ENCODE peak calls at places on chromosome X, in five cellular contexts. R is mesenchymal stem cell, H is GM23248, D is thyroid gland, L is right cardiac atrium. X is an unnamed sample.
A peak's percentile ranks its signal among the peaks of the same experiment; 100 is the strongest.

GRCh38 chrX:23870041-23870440 is 37.7 kb downstream of the APOO start:
- DNase-seq in D (no peak), H (no peak), R (no peak), L (no peak), X (no peak)

GRCh38 chrX:69189972-69190371 is 24.7 kb upstream of the PJA1 start:
- DNase-seq in R (no peak), L (peak; percentile 78), D (no peak), H (no peak), X (no peak)

GRCh38 chrX:106955004-106955772 is 35.0 kb downstream of the CLDN2 start:
- DNase-seq in L (no peak), R (no peak), H (peak; percentile 56), D (no peak), X (peak; percentile 18)

GRCh38 chrX:67718926-67719325 is 175.1 kb downstream of the AR start:
- DNase-seq in H (no peak), L (no peak), D (no peak), R (no peak), X (no peak)

GRCh38 chrX:57607295-57608187 is 15.7 kb downstream of the ZXDB start:
- DNase-seq in H (no peak), R (no peak), L (peak; percentile 18), D (no peak), X (peak; percentile 15)

GRCh38 chrX:7448123-7448522 is 300.2 kb upstream of the PUDP start:
- DNase-seq in R (no peak), L (no peak), D (no peak), H (no peak), X (no peak)

GRCh38 chrX:11665144-11666040 is at the start of gene ARHGAP6:
- DNase-seq in H (peak; percentile 57), L (peak; percentile 84), R (peak; percentile 78), D (peak; percentile 19), X (peak; percentile 43)

GRCh38 chrX:21738145-21738949 is 19.6 kb downstream of the SMPX start:
- DNase-seq in D (no peak), R (no peak), L (no peak), H (no peak), X (no peak)

GRCh38 chrX:13123857-13124345 is 79.5 kb upstream of the FAM9C start:
- DNase-seq in R (peak; percentile 28), L (peak; percentile 54), H (peak; percentile 43), D (no peak), X (peak; percentile 71)

GRCh38 chrX:85993539-85994197 is 53.7 kb downstream of the CHM start:
- DNase-seq in H (peak; percentile 52), D (no peak), R (peak; percentile 24), L (no peak), X (no peak)

GRCh38 chrX:66015906-66016689 is 23.8 kb downstream of the VSIG4 start:
- DNase-seq in H (no peak), D (no peak), R (no peak), L (no peak), X (no peak)
- H3K4me1 ChIP-seq in H (no peaks in the 10 kb centered on the region), D (no peaks in the 10 kb centered on the region), R (no peaks in the 10 kb centered on the region), L (no peaks in the 10 kb centered on the region), X (no peaks in the 10 kb centered on the region)

GRCh38 chrX:39905475-39905889 is 192.3 kb downstream of the BCOR start:
- DNase-seq in D (peak; percentile 64), R (no peak), L (no peak), H (no peak), X (peak; percentile 88)

GRCh38 chrX:39903343-39903742 is 194.4 kb downstream of the BCOR start:
- DNase-seq in R (peak; percentile 41), H (peak; percentile 77), L (no peak), D (no peak), X (peak; percentile 67)

GRCh38 chrX:39905946-39906345 is 191.8 kb downstream of the BCOR start:
- DNase-seq in D (no peak), R (peak; percentile 49), L (no peak), H (no peak), X (no peak)

GRCh38 chrX:39903937-39904336 is 193.8 kb downstream of the BCOR start:
- DNase-seq in L (no peak), H (peak; percentile 73), D (no peak), R (no peak), X (no peak)

DNA sequence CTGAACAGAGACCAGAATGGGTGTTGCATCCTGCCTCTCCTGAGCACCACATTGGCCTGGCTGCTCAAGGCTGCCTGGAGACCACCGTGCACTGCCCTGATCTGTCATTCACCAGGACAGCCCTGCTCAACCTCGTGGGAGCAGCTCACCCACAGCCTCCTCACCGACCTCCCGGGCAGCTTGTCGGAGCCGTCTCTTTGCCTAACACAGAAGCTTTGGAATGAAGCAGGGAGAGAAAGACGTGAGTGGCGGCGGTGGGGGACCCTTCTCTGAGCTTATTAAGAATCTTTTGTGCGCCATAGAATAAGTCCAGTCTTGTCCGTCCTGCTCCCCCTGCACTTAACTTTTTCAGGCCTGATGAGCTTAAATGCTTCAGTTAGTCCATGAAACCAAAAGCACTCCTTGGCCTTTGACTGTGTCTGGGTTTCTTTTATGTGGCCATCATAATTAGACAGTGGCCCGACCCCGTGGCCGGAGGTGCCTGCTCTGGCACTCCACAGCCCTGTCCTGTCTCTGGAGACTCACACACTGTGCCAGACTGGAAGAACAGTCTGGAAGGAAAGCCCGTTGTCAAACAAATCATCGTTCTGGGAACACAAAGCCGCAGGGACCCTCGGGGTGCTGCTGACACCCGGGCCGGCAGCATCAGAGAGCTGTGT is 192.8 kb downstream of the BCOR start:
- DNase-seq in L (no peak), D (no peak), H (no peak), R (peak; percentile 30), X (no peak)
- H3K4me1 ChIP-seq in L (no peaks in the 10 kb centered on the region), D (no peaks in the 10 kb centered on the region), H (peaks cover 20% of the 10 kb centered on the region), R (peaks cover 39% of the 10 kb centered on the region), X (peaks cover 71% of the 10 kb centered on the region)

GRCh38 chrX:66019974-66020373 is 19.9 kb downstream of the VSIG4 start:
- DNase-seq in L (no peak), D (no peak), H (no peak), R (no peak), X (no peak)
- H3K4me1 ChIP-seq in L (no peaks in the 10 kb centered on the region), D (no peaks in the 10 kb centered on the region), H (no peaks in the 10 kb centered on the region), R (no peaks in the 10 kb centered on the region), X (no peaks in the 10 kb centered on the region)

GRCh38 chrX:51332188-51332942 is at the start of gene NUDT10:
- DNase-seq in H (peak; percentile 45), D (peak; percentile 52), R (peak; percentile 12), L (peak; percentile 83), X (peak; percentile 66)
- H3K4me1 ChIP-seq in H (no peaks in the 10 kb centered on the region), D (no peaks in the 10 kb centered on the region), R (peaks cover 4% of the 10 kb centered on the region), L (no peaks in the 10 kb centered on the region), X (no peaks in the 10 kb centered on the region)

GRCh38 chrX:4265036-4265435 is 551.6 kb upstream of the PRKX start:
- DNase-seq in R (no peak), L (no peak), H (no peak), D (no peak), X (no peak)
- H3K4me1 ChIP-seq in R (no peaks in the 10 kb centered on the region), L (no peaks in the 10 kb centered on the region), H (no peaks in the 10 kb centered on the region), D (no peaks in the 10 kb centered on the region), X (no peaks in the 10 kb centered on the region)

GRCh38 chrX:154605566-154605965 is 13.5 kb downstream of the CTAG1B start:
- DNase-seq in R (no peak), L (no peak), D (no peak), H (no peak), X (no peak)
- H3K4me1 ChIP-seq in R (peaks cover 14% of the 10 kb centered on the region), L (no peaks in the 10 kb centered on the region), D (no peaks in the 10 kb centered on the region), H (peaks cover 21% of the 10 kb centered on the region), X (peaks cover 18% of the 10 kb centered on the region)

GRCh38 chrX:154049209-154050112 is 29.8 kb upstream of the IRAK1 start:
- DNase-seq in D (no peak), H (no peak), L (peak; percentile 66), R (no peak), X (no peak)

GRCh38 chrX:154044045-154044444 is 24.3 kb upstream of the IRAK1 start:
- DNase-seq in L (no peak), R (no peak), D (no peak), H (no peak), X (no peak)

GRCh38 chrX:154047266-154047665 is 27.6 kb upstream of the IRAK1 start:
- DNase-seq in D (no peak), H (no peak), L (no peak), R (no peak), X (no peak)

GRCh38 chrX:154048398-154048797 is 28.7 kb upstream of the IRAK1 start:
- DNase-seq in D (no peak), R (no peak), L (no peak), H (no peak), X (no peak)

DNA sequence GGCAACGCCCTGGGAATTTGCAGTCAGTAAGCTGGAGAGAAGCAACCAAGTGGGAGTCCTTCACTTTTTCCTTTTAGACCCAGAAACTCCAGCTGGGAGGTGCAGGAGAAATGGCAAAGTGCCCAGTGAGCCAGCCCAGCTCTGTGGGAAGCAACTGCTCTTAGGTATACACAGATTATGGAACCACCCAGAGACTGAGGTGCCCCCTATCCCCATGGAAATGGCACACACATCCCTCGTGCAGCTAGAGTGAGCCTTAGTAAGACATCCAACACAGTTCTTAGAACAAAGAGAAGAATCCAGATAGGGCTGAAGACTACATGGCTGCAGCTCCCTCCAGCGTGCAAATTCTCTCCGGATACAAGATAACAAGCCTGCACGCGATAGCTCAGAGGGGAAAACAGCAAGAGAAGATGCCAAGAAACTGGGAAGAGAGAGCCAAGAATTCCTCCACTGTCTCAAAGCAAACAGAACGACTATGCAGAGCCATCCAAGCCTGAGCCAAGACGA is 26.6 kb upstream of the IRAK1 start:
- DNase-seq in H (peak; percentile 83), D (peak; percentile 54), R (peak; percentile 78), L (peak; percentile 75), X (peak; percentile 48)
- H3K4me1 ChIP-seq in H (peaks cover 62% of the 10 kb centered on the region), D (peaks cover 48% of the 10 kb centered on the region), R (peaks cover 6% of the 10 kb centered on the region), L (peaks cover 36% of the 10 kb centered on the region), X (peaks cover 17% of the 10 kb centered on the region)

GRCh38 chrX:72122621-72123275 is 9.0 kb downstream of the RTL5 start:
- DNase-seq in H (no peak), L (no peak), R (no peak), D (no peak), X (no peak)
- H3K4me1 ChIP-seq in H (peaks cover 20% of the 10 kb centered on the region), L (peaks cover 20% of the 10 kb centered on the region), R (peaks cover 25% of the 10 kb centered on the region), D (peaks cover 20% of the 10 kb centered on the region), X (peaks cover 39% of the 10 kb centered on the region)

GRCh38 chrX:39560285-39560684 is 537.5 kb downstream of the BCOR start:
- DNase-seq in D (no peak), H (no peak), R (no peak), L (no peak), X (no peak)

GRCh38 chrX:39559229-39559628 is 538.5 kb downstream of the BCOR start:
- DNase-seq in R (no peak), D (no peak), H (peak; percentile 63), L (no peak), X (peak; percentile 57)

GRCh38 chrX:39564751-39565150 is 533.0 kb downstream of the BCOR start:
- DNase-seq in R (no peak), D (no peak), H (no peak), L (no peak), X (no peak)

GRCh38 chrX:39563189-39563588 is 534.6 kb downstream of the BCOR start:
- DNase-seq in L (no peak), H (no peak), D (no peak), R (no peak), X (no peak)
- H3K4me1 ChIP-seq in L (no peaks in the 10 kb centered on the region), H (no peaks in the 10 kb centered on the region), D (no peaks in the 10 kb centered on the region), R (no peaks in the 10 kb centered on the region), X (peaks cover 14% of the 10 kb centered on the region)

X was measured in SJSA1.